ENCODE peak calls at places on chromosomes 2 and 18, in eight cellular contexts. E is PC-9, R is astrocyte, G is heart left ventricle, U is GM06990, Y is A673, H is esophagus muscularis mucosa, J is PC-3. X is an unnamed sample.

GRCh38 chr2:21055451-21055850 is 11.6 kb upstream of the APOB start:
- DNase-seq in G (no peak), J (no peak), R (no peak), Y (no peak), U (no peak), E (no peak), H (no peak), X (no peak)

GRCh38 chr2:114651933-114652332 is 209.5 kb downstream of the DPP10 start:
- DNase-seq in H (no peak), G (no peak), J (no peak), U (no peak), R (no peak), Y (no peak), E (no peak), X (no peak)

GRCh38 chr2:71991397-71991796 is 156.3 kb downstream of the CYP26B1 start:
- DNase-seq in Y (no peak), R (no peak), E (no peak), U (no peak), G (no peak), H (peak; percentile 78), J (no peak), X (no peak)

GRCh38 chr2:85913854-85914524 is 25.2 kb upstream of the ST3GAL5 start:
- DNase-seq in U (no peak), H (no peak), E (no peak), G (no peak), R (no peak), J (peak; percentile 34), Y (no peak), X (no peak)

GRCh38 chr2:12534646-12535263 is 182.0 kb upstream of the TRIB2 start:
- DNase-seq in H (no peak), U (no peak), E (peak; percentile 16), G (no peak), Y (peak; percentile 51), R (peak; percentile 97), J (peak; percentile 96), X (no peak)

GRCh38 chr2:3827673-3828575 is 124.5 kb downstream of the DCDC2C start:
- DNase-seq in R (no peak), U (no peak), Y (peak; percentile 54), H (no peak), E (no peak), G (no peak), J (peak; percentile 62), X (no peak)

GRCh38 chr2:213429516-213429915 is 145.3 kb downstream of the SPAG16 start:
- DNase-seq in R (peak; percentile 68), H (no peak), E (no peak), G (no peak), Y (no peak), J (peak; percentile 65), U (no peak), X (no peak)

GRCh38 chr18:31661965-31662364 is 22.4 kb downstream of the B4GALT6 start:
- DNase-seq in Y (no peak), U (no peak), E (no peak), R (peak; percentile 91), G (no peak), J (peak; percentile 68), H (no peak), X (no peak)

GRCh38 chr2:16005819-16006536 is 65.6 kb downstream of the MYCN start:
- DNase-seq in U (no peak), R (no peak), J (peak; percentile 6), E (no peak), Y (peak; percentile 41), H (peak; percentile 92), G (no peak), X (no peak)

GRCh38 chr2:37877457-37878315 is 47.4 kb upstream of the RMDN2 start:
- DNase-seq in J (peak; percentile 86), G (no peak), Y (peak; percentile 75), U (no peak), E (peak; percentile 31), H (no peak), R (peak; percentile 32), X (no peak)

GRCh38 chr2:126658910-126659613 is 3.1 kb downstream of the GYPC start:
- DNase-seq in Y (no peak), R (peak; percentile 47), U (peak; percentile 59), E (no peak), J (no peak), H (peak; percentile 98), G (peak; percentile 74), X (peak; percentile 87)

GRCh38 chr2:160936407-160936806 is 223.8 kb upstream of the TANK start:
- DNase-seq in H (no peak), G (no peak), U (no peak), Y (no peak), E (no peak), J (no peak), R (no peak), X (no peak)

GRCh38 chr2:188853307-188853706 is 120.9 kb upstream of the COL3A1 start:
- DNase-seq in Y (peak; percentile 86), H (no peak), J (no peak), G (no peak), R (peak; percentile 90), E (no peak), U (no peak), X (no peak)

GRCh38 chr2:25772078-25772477 is 98.7 kb upstream of the DTNB start:
- DNase-seq in G (no peak), R (no peak), J (no peak), E (no peak), H (no peak), Y (no peak), U (no peak), X (no peak)

GRCh38 chr18:7945882-7946281 is 378.8 kb downstream of the PTPRM start:
- DNase-seq in G (no peak), Y (no peak), H (no peak), J (peak; percentile 93), R (peak; percentile 92), E (peak; percentile 16), U (no peak), X (no peak)

GRCh38 chr2:196291873-196292800 is 120.8 kb upstream of the STK17B start:
- DNase-seq in G (no peak), J (peak; percentile 99), U (no peak), Y (no peak), E (peak; percentile 89), H (no peak), R (peak; percentile 85), X (no peak)

GRCh38 chr2:173271135-173271534 is 83.5 kb upstream of the CDCA7 start:
- DNase-seq in U (no peak), R (no peak), H (no peak), G (no peak), Y (no peak), J (no peak), E (no peak), X (no peak)

GRCh38 chr2:166230724-166231070 is 102.9 kb upstream of the SCN1A start:
- DNase-seq in H (no peak), J (peak; percentile 65), Y (no peak), R (no peak), G (no peak), U (no peak), E (no peak), X (no peak)

GRCh38 chr2:166230024-166230723 is 102.4 kb upstream of the SCN1A start:
- DNase-seq in G (no peak), Y (no peak), E (peak; percentile 9), H (no peak), R (peak; percentile 28), J (peak; percentile 96), U (no peak), X (no peak)

GRCh38 chr2:166233244-166233643 is 105.4 kb upstream of the SCN1A start:
- DNase-seq in G (no peak), J (peak; percentile 54), Y (no peak), U (no peak), E (no peak), H (no peak), R (no peak), X (no peak)

GRCh38 chr2:166234112-166234846 is 106.5 kb upstream of the SCN1A start:
- DNase-seq in G (no peak), U (no peak), R (peak; percentile 87), Y (peak; percentile 42), H (no peak), J (peak; percentile 97), E (no peak), X (no peak)

GRCh38 chr2:166229678-166230023 is 101.8 kb upstream of the SCN1A start:
- DNase-seq in R (no peak), Y (no peak), E (no peak), G (no peak), H (no peak), U (no peak), J (no peak), X (no peak)
- H3K4me3 ChIP-seq in R (no peak overlapping the region), Y (no peak overlapping the region), E (no peak overlapping the region), G (no peak overlapping the region), H (no peak overlapping the region), U (no peak overlapping the region), J (peak overlapping the region; percentile 2), X (no peak overlapping the region)

GRCh38 chr2:110837421-110838409 is 105.3 kb downstream of the ACOXL start:
- DNase-seq in R (no peak), J (no peak), H (no peak), E (no peak), Y (no peak), U (no peak), G (no peak), X (no peak)
- TF ChIP-seq CTCF in R (no peak), J (no peak), H (no peak), E (no peak), Y (no peak), U (no peak), G (no peak), X (no peak)

DNA sequence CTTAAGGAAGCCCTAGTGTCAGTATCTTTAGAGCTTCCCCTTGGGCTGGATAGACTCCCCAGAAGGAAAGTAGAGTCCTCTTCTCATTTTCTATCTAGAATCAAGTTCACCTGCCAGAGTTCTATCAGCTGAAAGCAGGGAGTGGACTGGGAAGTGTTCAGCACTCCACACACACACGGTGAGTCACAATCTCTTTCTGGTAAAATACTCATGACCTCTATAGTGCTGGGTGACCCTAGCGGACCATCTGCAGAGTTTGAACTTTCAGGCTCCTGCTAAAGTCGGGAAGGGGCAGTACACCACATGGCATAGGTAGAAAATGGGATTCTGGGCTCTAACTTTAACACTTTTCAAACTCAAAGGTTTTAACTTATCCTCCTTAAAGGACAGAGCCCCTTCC is 43.3 kb downstream of the SAP130 start:
- DNase-seq in R (peak; percentile 18), H (no peak), G (no peak), J (no peak), U (no peak), E (no peak), Y (no peak), X (no peak)
- H3K36me3 ChIP-seq in R (peaks cover 30% of the 10 kb centered on the region), H (peaks cover 92% of the 10 kb centered on the region), G (peaks cover 85% of the 10 kb centered on the region), J (peaks cover 38% of the 10 kb centered on the region), U (peaks cover 14% of the 10 kb centered on the region), E (peaks cover 40% of the 10 kb centered on the region), Y (peaks cover 62% of the 10 kb centered on the region), X (peaks cover 74% of the 10 kb centered on the region)

GRCh38 chr2:45004569-45005181 is 4.6 kb downstream of the SIX2 start:
- DNase-seq in U (no peak), J (no peak), Y (no peak), G (no peak), H (no peak), R (no peak), E (no peak), X (no peak)

GRCh38 chr2:45002661-45003210 is 6.5 kb downstream of the SIX2 start:
- DNase-seq in J (no peak), U (no peak), Y (no peak), R (no peak), H (no peak), G (no peak), E (no peak), X (no peak)

GRCh38 chr2:45001629-45002385 is 7.4 kb downstream of the SIX2 start:
- DNase-seq in G (no peak), H (no peak), R (no peak), U (no peak), Y (no peak), E (no peak), J (no peak), X (no peak)

GRCh38 chr2:45005261-45006002 is 3.8 kb downstream of the SIX2 start:
- DNase-seq in Y (no peak), U (no peak), J (no peak), H (no peak), G (no peak), R (no peak), E (no peak), X (no peak)

GRCh38 chr2:45003586-45004568 is 5.4 kb downstream of the SIX2 start:
- DNase-seq in G (no peak), H (no peak), U (no peak), J (no peak), E (no peak), Y (no peak), R (no peak), X (no peak)
- H3K4me3 ChIP-seq in G (no peak overlapping the region), H (peak overlapping the region; percentile 28), U (no peak overlapping the region), J (no peak overlapping the region), E (no peak overlapping the region), Y (no peak overlapping the region), R (no peak overlapping the region), X (no peak overlapping the region)